ENCODE peak calls at places on chromosome 6, in four cellular contexts. Q is left ventricle myocardium inferior; V is breast epithelium; C is CD8-positive, alpha-beta memory T cell. L is an unnamed sample.

GRCh38 chr6:74871757-74872156 is 334.1 kb downstream of the COL12A1 start:
- DNase-seq in Q (no peak), V (no peak), C (no peak), L (peak)

GRCh38 chr6:159445351-159445750 is 247.7 kb downstream of the SOD2 start:
- DNase-seq in Q (no peak), V (no peak), C (no peak), L (no peak)

GRCh38 chr6:53982361-53983050 is 128.7 kb upstream of the MLIP start:
- DNase-seq in Q (no peak), V (no peak), C (no peak), L (peak)

GRCh38 chr6:149122850-149123821 is 194.4 kb upstream of the TAB2 start:
- DNase-seq in Q (no peak), V (no peak), C (no peak), L (no peak)

GRCh38 chr6:5205877-5206840 is 54.6 kb downstream of the LYRM4 start:
- DNase-seq in Q (peak), V (no peak), C (no peak), L (no peak)

GRCh38 chr6:70838907-70839285 is 118.0 kb downstream of the B3GAT2 start:
- DNase-seq in Q (no peak), V (no peak), C (no peak), L (no peak)

GRCh38 chr6:26230336-26230735 is 134.7 kb upstream of the BTN3A2 start:
- DNase-seq in Q (no peak), V (no peak), C (no peak), L (no peak)

GRCh38 chr6:96923400-96923799 is 1.1 kb upstream of the KLHL32 start:
- DNase-seq in Q (no peak), V (no peak), C (no peak), L (no peak)

GRCh38 chr6:42451595-42452170 is at the start of gene TRERF1:
- DNase-seq in Q (peak), V (no peak), C (peak), L (no peak)

GRCh38 chr6:152697634-152698033 is at the start of gene MYCT1:
- DNase-seq in Q (no peak), V (no peak), C (no peak), L (no peak)

GRCh38 chr6:14665827-14666724 is 548.5 kb downstream of the CD83 start:
- DNase-seq in Q (no peak), V (no peak), C (no peak), L (peak)

GRCh38 chr6:56335733-56336132 is 88.4 kb upstream of the COL21A1 start:
- DNase-seq in Q (no peak), V (no peak), C (no peak), L (peak)

DNA sequence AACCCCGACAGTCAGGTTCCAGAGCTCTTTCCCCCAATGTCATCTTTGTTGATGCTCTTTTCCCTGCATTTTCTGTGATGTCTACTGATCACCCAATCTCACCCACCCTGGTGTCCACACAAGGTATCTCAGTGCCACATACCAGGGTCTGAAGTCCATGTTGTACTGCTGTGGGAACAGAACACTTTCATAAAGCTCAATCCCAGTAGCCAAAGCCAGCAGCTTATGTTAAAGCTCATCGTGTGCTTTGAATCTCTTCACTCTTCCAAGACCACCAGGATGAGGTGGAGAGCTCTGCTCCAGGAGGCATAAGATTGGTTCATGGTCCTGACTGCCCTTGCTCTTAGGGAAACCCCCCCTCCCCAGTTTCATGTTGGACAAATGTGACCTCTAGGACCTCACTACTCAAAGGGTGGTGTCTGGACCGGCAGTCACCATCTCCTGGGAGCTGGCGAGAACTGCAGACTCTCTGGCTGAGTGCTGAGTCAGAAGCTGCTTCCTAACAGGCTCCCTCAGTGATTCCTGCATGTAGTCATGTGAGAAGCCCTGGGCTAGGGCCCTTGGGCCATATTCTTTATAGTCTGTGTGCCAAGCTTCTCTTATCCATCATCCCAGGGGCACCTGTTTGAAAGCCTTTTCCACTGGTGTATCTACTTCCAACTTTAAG is 13.4 kb upstream of the CPNE5 start:
- DNase-seq in Q (no peak), V (no peak), C (no peak), L (no peak)
- H3K27ac ChIP-seq in Q (peak), V (peak), C (no peak), L (peak)

GRCh38 chr6:3750324-3751018 is 1.0 kb downstream of the PXDC1 start:
- DNase-seq in Q (peak), V (peak), C (no peak), L (no peak)
- H3K27ac ChIP-seq in Q (peak), V (peak), C (no peak), L (peak)

GRCh38 chr6:139592011-139592410 is 217.6 kb upstream of the CITED2 start:
- DNase-seq in Q (no peak), V (no peak), C (no peak), L (no peak)
- H3K27ac ChIP-seq in Q (no peak), V (peak), C (no peak), L (no peak)

DNA sequence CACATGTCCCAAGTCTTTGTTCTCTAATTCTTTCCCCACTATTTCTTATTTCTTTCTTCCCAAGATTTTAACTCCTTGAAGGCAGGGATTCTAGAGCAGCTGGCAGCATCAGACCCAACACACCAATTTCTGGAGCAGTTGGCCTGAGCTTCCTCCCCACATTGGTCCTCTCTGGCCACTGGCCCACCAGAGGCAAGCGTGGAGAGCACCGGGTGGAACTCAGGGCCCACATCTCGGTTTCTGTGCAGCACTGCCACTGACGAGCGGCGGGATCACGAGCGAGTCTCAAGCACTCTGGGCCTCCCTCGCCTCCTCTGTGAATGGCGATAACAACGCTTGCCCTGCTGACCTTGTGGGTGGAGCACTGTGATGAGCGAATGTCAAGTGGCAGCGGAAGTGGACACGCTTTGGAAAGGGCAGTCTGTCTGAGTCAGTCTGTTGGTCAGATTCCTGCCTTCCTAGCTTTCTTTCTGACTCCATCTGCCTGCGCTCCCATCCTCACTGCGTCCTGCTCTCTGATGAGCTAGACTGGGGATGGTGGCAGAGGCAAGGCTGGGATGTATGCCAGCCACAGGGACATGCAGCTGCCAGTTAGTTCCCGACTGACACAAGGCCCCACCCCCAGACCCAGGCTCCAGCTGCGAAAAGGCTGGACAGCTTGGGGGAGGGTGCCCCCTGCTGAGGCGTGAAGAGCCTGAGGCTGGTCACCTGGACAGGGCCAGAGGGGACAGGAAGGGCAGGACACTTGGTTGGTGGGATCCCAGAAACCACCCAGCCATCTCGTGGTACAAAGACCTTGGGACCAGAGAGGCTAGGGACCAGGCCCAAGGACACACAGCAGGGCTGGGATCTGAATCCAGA is 4.5 kb upstream of the SPDEF start:
- DNase-seq in Q (peak), V (no peak), C (no peak), L (no peak)
- H3K27ac ChIP-seq in Q (no peak), V (no peak), C (peak), L (no peak)

GRCh38 chr6:2751871-2752270 is 1.1 kb upstream of the MYLK4 start:
- DNase-seq in Q (no peak), V (no peak), C (no peak), L (no peak)

GRCh38 chr6:2753743-2754142 is 3.0 kb upstream of the MYLK4 start:
- DNase-seq in Q (no peak), V (no peak), C (no peak), L (no peak)

GRCh38 chr6:2750832-2751231 is at the start of gene MYLK4:
- DNase-seq in Q (no peak), V (no peak), C (no peak), L (no peak)

GRCh38 chr6:2753116-2753489 is 2.4 kb upstream of the MYLK4 start:
- DNase-seq in Q (no peak), V (no peak), C (no peak), L (no peak)

GRCh38 chr6:2752477-2753115 is 1.9 kb upstream of the MYLK4 start:
- DNase-seq in Q (no peak), V (no peak), C (no peak), L (no peak)
- H3K27ac ChIP-seq in Q (no peak), V (no peak), C (no peak), L (no peak)

GRCh38 chr6:90375681-90376439 is 79.2 kb upstream of the BACH2 start:
- DNase-seq in Q (no peak), V (no peak), C (no peak), L (no peak)
- H3K27ac ChIP-seq in Q (no peak), V (peak), C (no peak), L (no peak)

GRCh38 chr6:144351741-144352140 is 66.6 kb downstream of the UTRN start:
- DNase-seq in Q (no peak), V (no peak), C (no peak), L (no peak)
- H3K27ac ChIP-seq in Q (peak), V (peak), C (peak), L (no peak)